ENCODE peak calls at places on chromosome X, in ten cellular contexts. W, J, E, F, R, A, N, H, B and U are unnamed samples.

GRCh38 chrX:138484451-138484850 is 227.1 kb downstream of the FGF13 start:
- DNase-seq in R (no peak), H (no peak), E (no peak), A (no peak), B (no peak), J (no peak), W (no peak), N (no peak), F (no peak), U (no peak)

GRCh38 chrX:73940893-73941470 is 363.0 kb upstream of the ZCCHC13 start:
- DNase-seq in J (no peak), R (no peak), N (no peak), B (no peak), W (no peak), H (no peak), E (no peak), F (no peak), A (no peak), U (no peak)

GRCh38 chrX:128543114-128543513 is 490.9 kb upstream of the ACTRT1 start:
- DNase-seq in J (no peak), R (no peak), E (no peak), A (no peak), W (no peak), B (no peak), F (no peak), H (no peak), N (no peak), U (no peak)

GRCh38 chrX:116111497-116111896 is 59.0 kb upstream of the AGTR2 start:
- DNase-seq in R (no peak), A (no peak), W (no peak), E (no peak), B (no peak), N (no peak), F (no peak), H (no peak), J (no peak), U (no peak)

GRCh38 chrX:16643160-16643559 is 6.8 kb upstream of the S100G start:
- DNase-seq in F (no peak), A (no peak), J (peak; percentile 20), R (no peak), N (peak; percentile 60), E (peak; percentile 86), H (no peak), W (peak; percentile 72), B (no peak), U (no peak)

GRCh38 chrX:151176351-151176750 is at the start of gene GPR50:
- DNase-seq in B (no peak), J (peak; percentile 40), R (no peak), H (no peak), A (peak; percentile 41), E (no peak), W (no peak), N (no peak), F (no peak), U (no peak)

GRCh38 chrX:17374619-17375360 is at the start of gene NHS:
- DNase-seq in N (peak; percentile 70), E (peak; percentile 87), H (peak; percentile 59), B (peak; percentile 16), F (peak; percentile 24), W (peak; percentile 90), A (peak; percentile 90), R (no peak), J (peak; percentile 89), U (no peak)

GRCh38 chrX:80293354-80293753 is 126.9 kb upstream of the TENT5D start:
- DNase-seq in A (no peak), E (no peak), N (no peak), W (no peak), F (no peak), H (no peak), R (no peak), J (no peak), B (no peak), U (no peak)

GRCh38 chrX:12400218-12400617 is 261.9 kb downstream of the FRMPD4 start:
- DNase-seq in R (no peak), J (no peak), W (no peak), B (no peak), E (no peak), N (no peak), A (no peak), H (no peak), F (no peak), U (no peak)

DNA sequence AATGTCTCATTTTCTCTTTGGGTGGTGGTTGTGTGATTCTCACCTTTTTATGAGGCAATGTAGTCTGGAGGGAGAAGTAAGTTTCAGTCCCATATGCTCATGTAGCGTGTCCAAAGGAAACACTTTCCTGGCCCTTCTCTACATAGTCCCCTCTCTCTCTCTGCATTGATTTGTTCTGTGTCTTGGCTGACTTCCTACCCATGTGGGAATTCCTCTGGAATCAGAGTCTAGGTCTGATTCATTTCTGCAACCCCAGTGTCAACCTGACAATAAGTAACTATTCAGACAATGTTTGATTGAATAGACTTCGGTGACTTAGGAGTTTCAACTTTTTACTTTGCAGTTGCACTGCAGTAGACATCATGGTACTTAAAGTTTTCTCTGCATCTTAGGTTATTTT is 2.7 kb upstream of the ALAS2 start:
- DNase-seq in F (no peak), B (no peak), A (no peak), W (no peak), R (no peak), J (no peak), H (no peak), N (no peak), E (no peak), U (peak; percentile 23)
- H3K4me3 ChIP-seq in F (no peak overlapping the region), B (no peak overlapping the region), A (no peak overlapping the region), W (no peak overlapping the region), R (no peak overlapping the region), J (no peak overlapping the region), H (no peak overlapping the region), N (no peak overlapping the region), E (no peak overlapping the region), U (no peak overlapping the region)

GRCh38 chrX:71250856-71251255 is 3.1 kb downstream of the ZMYM3 start:
- DNase-seq in N (no peak), F (no peak), W (no peak), J (no peak), B (no peak), E (no peak), H (no peak), A (no peak), R (no peak), U (no peak)
- H3K4me3 ChIP-seq in N (no peak overlapping the region), F (no peak overlapping the region), W (no peak overlapping the region), J (no peak overlapping the region), B (no peak overlapping the region), E (no peak overlapping the region), H (no peak overlapping the region), A (peak overlapping the region; percentile 96), R (no peak overlapping the region), U (no peak overlapping the region)

GRCh38 chrX:426881-427280 is 40.2 kb upstream of the PPP2R3B start:
- DNase-seq in W (peak; percentile 38), J (no peak), R (no peak), H (no peak), B (no peak), F (no peak), N (peak; percentile 14), E (no peak), A (no peak), U (no peak)

GRCh38 chrX:431492-432132 is 44.9 kb upstream of the PPP2R3B start:
- DNase-seq in A (no peak), E (no peak), B (no peak), R (no peak), N (no peak), H (no peak), W (no peak), F (no peak), J (no peak), U (no peak)

GRCh38 chrX:431032-431431 is 44.3 kb upstream of the PPP2R3B start:
- DNase-seq in R (no peak), A (no peak), F (no peak), J (no peak), B (no peak), N (no peak), E (no peak), W (no peak), H (no peak), U (no peak)

GRCh38 chrX:427812-428725 is 41.4 kb upstream of the PPP2R3B start:
- DNase-seq in A (peak; percentile 82), J (peak; percentile 78), E (no peak), R (no peak), H (no peak), B (no peak), N (peak; percentile 41), F (no peak), W (peak; percentile 72), U (no peak)

DNA sequence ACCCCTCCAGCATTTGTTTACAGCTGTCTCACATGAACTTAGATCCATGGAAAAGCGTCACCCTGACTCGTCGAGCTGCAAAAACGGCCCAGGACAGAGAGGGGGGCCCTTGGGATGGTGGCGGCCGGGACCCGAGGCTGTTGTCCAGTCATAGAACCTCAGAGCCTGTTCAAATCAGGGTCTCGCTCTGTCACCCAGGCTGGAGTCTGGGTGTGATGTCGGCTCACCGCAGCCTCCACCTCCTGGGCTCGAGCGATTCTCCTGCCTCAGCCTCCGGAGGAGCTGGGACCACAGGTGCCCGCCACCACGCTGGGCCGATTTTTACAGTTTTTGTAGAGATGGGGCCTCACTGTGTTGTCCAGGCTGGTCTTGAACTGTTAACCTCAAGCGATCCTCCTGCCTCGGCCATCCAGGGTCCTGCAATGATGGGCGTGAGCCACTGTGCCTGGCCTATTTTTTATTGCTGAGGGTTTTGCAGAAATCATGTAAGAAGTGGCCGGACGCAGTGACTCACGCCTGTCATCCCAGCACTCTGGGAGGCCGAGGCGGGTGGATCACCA is 42.6 kb upstream of the PPP2R3B start:
- DNase-seq in B (no peak), H (no peak), A (no peak), W (no peak), R (no peak), N (no peak), E (no peak), F (no peak), J (no peak), U (no peak)
- H3K4me3 ChIP-seq in B (no peak overlapping the region), H (no peak overlapping the region), A (no peak overlapping the region), W (no peak overlapping the region), R (no peak overlapping the region), N (no peak overlapping the region), E (no peak overlapping the region), F (no peak overlapping the region), J (no peak overlapping the region), U (no peak overlapping the region)

DNA sequence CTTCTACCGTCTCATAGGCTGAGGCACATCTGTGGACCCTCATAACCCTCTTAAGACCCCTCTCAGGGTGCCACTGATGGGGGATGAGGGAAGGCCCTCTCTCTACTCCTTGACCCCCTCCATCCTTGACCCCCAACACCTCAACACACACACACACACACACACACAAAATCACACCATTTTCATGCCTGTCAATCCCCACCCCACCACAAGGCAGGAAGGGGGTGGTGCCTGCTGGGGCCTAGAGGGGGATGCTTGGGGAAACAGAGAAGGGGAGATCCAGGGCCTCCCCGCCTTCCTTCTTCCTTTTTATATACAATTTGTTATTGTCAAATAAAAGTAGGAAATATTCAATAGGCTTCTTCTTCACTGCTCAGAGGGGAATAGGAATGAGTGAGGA is 1.2 kb upstream of the EBP start:
- DNase-seq in N (no peak), F (no peak), A (no peak), B (no peak), E (no peak), W (no peak), R (no peak), H (no peak), J (no peak), U (no peak)
- H3K4me3 ChIP-seq in N (no peak overlapping the region), F (no peak overlapping the region), A (no peak overlapping the region), B (no peak overlapping the region), E (no peak overlapping the region), W (no peak overlapping the region), R (no peak overlapping the region), H (no peak overlapping the region), J (no peak overlapping the region), U (no peak overlapping the region)